ENCODE peak calls at places on chromosomes 4 and X, in five cellular contexts. One of them, this sample, is unnamed.
A peak's percentile ranks its signal among the peaks of the same experiment; 100 is the strongest.

GRCh38 chr4:56434599-56435000 is 815 bp downstream of the PPAT start:
- DNase-seq in ELF-1: no peak
- DNase-seq in T1000: no peak
- DNase-seq in midbrain: no peak
- DNase-seq in uterus: no peak
- DNase-seq in this sample: no peak

GRCh38 chr4:142977182-142977581 is 131.1 kb upstream of the INPP4B start:
- DNase-seq in T1000: no peak
- DNase-seq in ELF-1: no peak
- DNase-seq in uterus: no peak
- DNase-seq in midbrain: no peak
- DNase-seq in this sample: no peak

GRCh38 chr4:86685401-86685800 is 91.3 kb downstream of the PTPN13 start:
- DNase-seq in uterus: no peak
- DNase-seq in T1000: no peak
- DNase-seq in midbrain: no peak
- DNase-seq in ELF-1: no peak
- DNase-seq in this sample: no peak

GRCh38 chr4:3661989-3662388 is 104.2 kb upstream of the ADRA2C start:
- DNase-seq in ELF-1: no peak
- DNase-seq in uterus: no peak
- DNase-seq in T1000: no peak
- DNase-seq in midbrain: no peak
- DNase-seq in this sample: no peak

GRCh38 chr4:110268790-110269189 is 70.4 kb upstream of the ELOVL6 start:
- DNase-seq in ELF-1: no peak
- DNase-seq in T1000: no peak
- DNase-seq in midbrain: no peak
- DNase-seq in uterus: no peak
- DNase-seq in this sample: no peak

GRCh38 chr4:161555689-161556660 is 607.8 kb downstream of the FSTL5 start:
- DNase-seq in uterus: no peak
- DNase-seq in T1000: no peak
- DNase-seq in ELF-1: no peak
- DNase-seq in midbrain: no peak
- DNase-seq in this sample: no peak

GRCh38 chr4:147578057-147578476 is 39.1 kb upstream of the TMEM184C start:
- DNase-seq in T1000: peak; percentile 86
- DNase-seq in uterus: peak; percentile 34
- DNase-seq in ELF-1: no peak
- DNase-seq in midbrain: no peak
- DNase-seq in this sample: no peak

GRCh38 chrX:120145295-120145925 is 13.0 kb upstream of the RHOXF2 start:
- DNase-seq in uterus: no peak
- DNase-seq in T1000: no peak
- DNase-seq in midbrain: no peak
- DNase-seq in ELF-1: no peak
- DNase-seq in this sample: no peak

GRCh38 chrX:78527263-78527662 is 131.9 kb downstream of the RTL3 start:
- DNase-seq in midbrain: no peak
- DNase-seq in uterus: no peak
- DNase-seq in T1000: no peak
- DNase-seq in ELF-1: no peak
- DNase-seq in this sample: no peak

GRCh38 chr4:2595436-2595835 is 59.0 kb downstream of the FAM193A start:
- DNase-seq in uterus: no peak
- DNase-seq in midbrain: no peak
- DNase-seq in T1000: no peak
- DNase-seq in ELF-1: peak; percentile 52
- DNase-seq in this sample: no peak

GRCh38 chr4:48594185-48594584 is 104.1 kb downstream of the ZAR1 start:
- DNase-seq in ELF-1: peak; percentile 5
- DNase-seq in midbrain: no peak
- DNase-seq in uterus: peak; percentile 17
- DNase-seq in T1000: no peak
- DNase-seq in this sample: no peak

GRCh38 chr4:114384629-114385028 is 214.0 kb upstream of the UGT8 start:
- DNase-seq in ELF-1: no peak
- DNase-seq in uterus: no peak
- DNase-seq in midbrain: peak; percentile 50
- DNase-seq in T1000: no peak
- DNase-seq in this sample: peak; percentile 1

GRCh38 chrX:40109288-40110008 is 11.7 kb upstream of the BCOR start:
- DNase-seq in midbrain: no peak
- DNase-seq in T1000: peak; percentile 51
- DNase-seq in ELF-1: peak; percentile 77
- DNase-seq in uterus: peak; percentile 80
- DNase-seq in this sample: peak; percentile 52

GRCh38 chr4:107818301-107818910 is 6.3 kb upstream of the SGMS2 start:
- DNase-seq in uterus: no peak
- DNase-seq in midbrain: no peak
- DNase-seq in ELF-1: no peak
- DNase-seq in T1000: no peak
- DNase-seq in this sample: no peak

GRCh38 chr4:184962125-184962638 is 56.1 kb upstream of the HELT start:
- DNase-seq in midbrain: no peak
- DNase-seq in T1000: no peak
- DNase-seq in ELF-1: no peak
- DNase-seq in uterus: no peak
- DNase-seq in this sample: no peak

GRCh38 chrX:44918722-44919121 is 45.7 kb downstream of the KDM6A start:
- DNase-seq in midbrain: no peak
- DNase-seq in uterus: no peak
- DNase-seq in ELF-1: no peak
- DNase-seq in T1000: no peak
- DNase-seq in this sample: no peak

GRCh38 chr4:40749717-40750460 is at the start of gene NSUN7:
- DNase-seq in ELF-1: peak; percentile 93
- DNase-seq in uterus: peak; percentile 21
- DNase-seq in T1000: no peak
- DNase-seq in midbrain: no peak
- DNase-seq in this sample: peak; percentile 51